ENCODE peak calls at places on chromosome 13, in nine cellular contexts. One of them, this sample, is unnamed. For H3K36me3, the result is how much of the 10 kb centered on the place peaks cover.

GRCh38 chr13:94556646-94557045 is 39.3 kb downstream of the TGDS start:
- DNase-seq in ovary: no peak
- DNase-seq in cardiac muscle cell: no peak
- DNase-seq in heart right ventricle: no peak
- DNase-seq in PC-9: no peak
- DNase-seq in MM.1S: no peak
- DNase-seq in IMR-90: no peak
- DNase-seq in PC-3: no peak
- DNase-seq in pancreas: no peak
- DNase-seq in this sample: no peak

GRCh38 chr13:95463516-95463915 is 89.0 kb upstream of the CLDN10 start:
- DNase-seq in ovary: no peak
- DNase-seq in pancreas: no peak
- DNase-seq in cardiac muscle cell: no peak
- DNase-seq in heart right ventricle: no peak
- DNase-seq in IMR-90: no peak
- DNase-seq in PC-9: no peak
- DNase-seq in PC-3: no peak
- DNase-seq in MM.1S: peak
- DNase-seq in this sample: no peak

GRCh38 chr13:52850396-52851152 is 2.1 kb upstream of the PCDH8 start:
- DNase-seq in ovary: peak
- DNase-seq in IMR-90: peak
- DNase-seq in PC-3: peak
- DNase-seq in MM.1S: peak
- DNase-seq in cardiac muscle cell: peak
- DNase-seq in pancreas: peak
- DNase-seq in PC-9: no peak
- DNase-seq in heart right ventricle: peak
- DNase-seq in this sample: peak

GRCh38 chr13:46773556-46773955 is 23.4 kb downstream of the ESD start:
- DNase-seq in ovary: no peak
- DNase-seq in pancreas: no peak
- DNase-seq in PC-9: no peak
- DNase-seq in heart right ventricle: no peak
- DNase-seq in IMR-90: no peak
- DNase-seq in MM.1S: no peak
- DNase-seq in cardiac muscle cell: no peak
- DNase-seq in PC-3: no peak
- DNase-seq in this sample: no peak

GRCh38 chr13:97982286-97982685 is 28.8 kb downstream of the IPO5 start:
- DNase-seq in pancreas: no peak
- DNase-seq in IMR-90: peak
- DNase-seq in cardiac muscle cell: no peak
- DNase-seq in PC-9: no peak
- DNase-seq in MM.1S: no peak
- DNase-seq in heart right ventricle: no peak
- DNase-seq in ovary: no peak
- DNase-seq in PC-3: no peak
- DNase-seq in this sample: no peak

GRCh38 chr13:32535748-32536147 is 2.8 kb downstream of the N4BP2L2 start:
- DNase-seq in cardiac muscle cell: no peak
- DNase-seq in heart right ventricle: no peak
- DNase-seq in IMR-90: no peak
- DNase-seq in MM.1S: no peak
- DNase-seq in PC-3: no peak
- DNase-seq in pancreas: no peak
- DNase-seq in PC-9: no peak
- DNase-seq in ovary: no peak
- DNase-seq in this sample: no peak

GRCh38 chr13:112674412-112675383 is 15.1 kb upstream of the ATP11A start:
- DNase-seq in PC-9: no peak
- DNase-seq in heart right ventricle: no peak
- DNase-seq in pancreas: no peak
- DNase-seq in MM.1S: peak
- DNase-seq in IMR-90: no peak
- DNase-seq in cardiac muscle cell: no peak
- DNase-seq in PC-3: no peak
- DNase-seq in ovary: no peak
- DNase-seq in this sample: no peak

GRCh38 chr13:28059214-28059613 is 41.2 kb downstream of the FLT3 start:
- DNase-seq in PC-9: peak
- DNase-seq in ovary: no peak
- DNase-seq in PC-3: peak
- DNase-seq in heart right ventricle: peak
- DNase-seq in cardiac muscle cell: peak
- DNase-seq in pancreas: no peak
- DNase-seq in MM.1S: peak
- DNase-seq in IMR-90: peak
- DNase-seq in this sample: peak

GRCh38 chr13:106129273-106129672 is 406.2 kb downstream of the EFNB2 start:
- DNase-seq in heart right ventricle: no peak
- DNase-seq in ovary: no peak
- DNase-seq in MM.1S: no peak
- DNase-seq in IMR-90: no peak
- DNase-seq in PC-3: peak
- DNase-seq in cardiac muscle cell: no peak
- DNase-seq in PC-9: no peak
- DNase-seq in pancreas: no peak
- DNase-seq in this sample: no peak

GRCh38 chr13:51271528-51272070 is 49.4 kb downstream of the FAM124A start:
- DNase-seq in IMR-90: no peak
- DNase-seq in heart right ventricle: no peak
- DNase-seq in ovary: no peak
- DNase-seq in cardiac muscle cell: no peak
- DNase-seq in PC-9: no peak
- DNase-seq in PC-3: no peak
- DNase-seq in pancreas: no peak
- DNase-seq in MM.1S: no peak
- DNase-seq in this sample: no peak

GRCh38 chr13:29676941-29677452 is 81.5 kb upstream of the SLC7A1 start:
- DNase-seq in ovary: no peak
- DNase-seq in cardiac muscle cell: no peak
- DNase-seq in PC-3: no peak
- DNase-seq in IMR-90: peak
- DNase-seq in heart right ventricle: no peak
- DNase-seq in PC-9: peak
- DNase-seq in pancreas: no peak
- DNase-seq in MM.1S: no peak
- DNase-seq in this sample: no peak

GRCh38 chr13:92514420-92515125 is 712.0 kb upstream of the GPC6 start:
- DNase-seq in PC-9: no peak
- DNase-seq in IMR-90: no peak
- DNase-seq in MM.1S: no peak
- DNase-seq in ovary: no peak
- DNase-seq in heart right ventricle: no peak
- DNase-seq in pancreas: no peak
- DNase-seq in cardiac muscle cell: no peak
- DNase-seq in PC-3: no peak
- DNase-seq in this sample: no peak

GRCh38 chr13:72463561-72463960 is 263.9 kb downstream of the MZT1 start:
- DNase-seq in pancreas: no peak
- DNase-seq in ovary: peak
- DNase-seq in cardiac muscle cell: peak
- DNase-seq in MM.1S: no peak
- DNase-seq in PC-3: no peak
- DNase-seq in heart right ventricle: peak
- DNase-seq in IMR-90: no peak
- DNase-seq in PC-9: no peak
- DNase-seq in this sample: no peak

GRCh38 chr13:63393112-63393511 is 1977.5 kb upstream of the PCDH20 start:
- DNase-seq in pancreas: no peak
- DNase-seq in MM.1S: no peak
- DNase-seq in ovary: no peak
- DNase-seq in IMR-90: peak
- DNase-seq in cardiac muscle cell: no peak
- DNase-seq in heart right ventricle: no peak
- DNase-seq in PC-3: no peak
- DNase-seq in PC-9: no peak
- DNase-seq in this sample: no peak

GRCh38 chr13:95644611-95645052 is at the start of gene DZIP1:
- DNase-seq in MM.1S: peak
- DNase-seq in IMR-90: peak
- DNase-seq in pancreas: peak
- DNase-seq in PC-9: no peak
- DNase-seq in ovary: peak
- DNase-seq in PC-3: peak
- DNase-seq in heart right ventricle: peak
- DNase-seq in cardiac muscle cell: peak
- DNase-seq in this sample: peak

DNA sequence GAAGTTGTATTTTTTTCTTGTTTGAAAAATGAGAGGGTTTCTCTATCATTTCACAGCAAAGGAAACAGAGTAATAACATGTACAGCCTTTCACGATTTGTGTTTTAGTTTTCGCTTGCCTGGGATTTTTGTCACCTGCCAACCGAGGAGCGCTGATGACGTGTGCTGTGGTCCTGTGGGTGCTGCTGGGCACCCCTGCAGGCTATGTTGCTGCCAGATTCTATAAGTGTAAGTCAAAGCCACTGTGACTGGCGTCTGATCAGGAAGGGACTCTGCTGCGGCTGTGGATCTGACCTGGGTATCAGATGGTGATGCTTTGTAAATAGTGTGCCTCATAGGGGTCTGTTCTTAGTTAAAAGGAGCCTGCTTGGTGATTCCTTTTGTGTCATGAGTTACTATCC is 45.6 kb downstream of the TM9SF2 start:
- DNase-seq in PC-3: no peak
- DNase-seq in ovary: no peak
- DNase-seq in cardiac muscle cell: no peak
- DNase-seq in PC-9: no peak
- DNase-seq in heart right ventricle: no peak
- DNase-seq in IMR-90: no peak
- DNase-seq in pancreas: no peak
- DNase-seq in MM.1S: no peak
- DNase-seq in this sample: no peak
- H3K36me3 ChIP-seq in PC-3: under half
- H3K36me3 ChIP-seq in ovary: under half
- H3K36me3 ChIP-seq in cardiac muscle cell: half or more
- H3K36me3 ChIP-seq in PC-9: half or more
- H3K36me3 ChIP-seq in heart right ventricle: under half
- H3K36me3 ChIP-seq in IMR-90: under half
- H3K36me3 ChIP-seq in pancreas: under half
- H3K36me3 ChIP-seq in MM.1S: under half
- H3K36me3 ChIP-seq in this sample: half or more

GRCh38 chr13:107644136-107644535 is 571.2 kb downstream of the LIG4 start:
- DNase-seq in MM.1S: no peak
- DNase-seq in ovary: no peak
- DNase-seq in pancreas: no peak
- DNase-seq in PC-9: no peak
- DNase-seq in cardiac muscle cell: no peak
- DNase-seq in PC-3: no peak
- DNase-seq in heart right ventricle: no peak
- DNase-seq in IMR-90: no peak
- DNase-seq in this sample: no peak
- H3K36me3 ChIP-seq in MM.1S: under half
- H3K36me3 ChIP-seq in ovary: under half
- H3K36me3 ChIP-seq in pancreas: under half
- H3K36me3 ChIP-seq in PC-9: under half
- H3K36me3 ChIP-seq in cardiac muscle cell: under half
- H3K36me3 ChIP-seq in PC-3: under half
- H3K36me3 ChIP-seq in heart right ventricle: under half
- H3K36me3 ChIP-seq in IMR-90: under half
- H3K36me3 ChIP-seq in this sample: under half

DNA sequence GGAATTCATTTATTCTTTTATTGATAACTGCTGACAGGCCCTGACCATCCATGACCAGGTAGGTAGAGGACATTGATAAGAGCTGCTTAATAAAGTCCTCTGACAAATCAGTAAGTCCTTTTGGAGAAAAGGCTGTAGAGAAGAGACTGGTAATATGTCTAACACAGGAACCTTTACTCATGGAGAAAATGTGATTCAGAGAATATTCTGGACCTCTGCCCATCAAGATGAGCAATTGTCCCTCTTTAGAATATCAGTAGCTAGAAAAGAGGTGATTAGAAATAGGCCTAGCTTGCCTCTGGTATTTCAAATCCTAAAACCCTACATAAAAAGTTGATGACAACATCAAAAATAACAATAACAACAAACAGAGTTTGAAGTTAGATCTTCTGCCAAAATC is 642.3 kb downstream of the TBC1D4 start:
- DNase-seq in IMR-90: peak
- DNase-seq in heart right ventricle: no peak
- DNase-seq in MM.1S: no peak
- DNase-seq in ovary: no peak
- DNase-seq in PC-3: peak
- DNase-seq in pancreas: no peak
- DNase-seq in PC-9: no peak
- DNase-seq in cardiac muscle cell: no peak
- DNase-seq in this sample: no peak
- H3K36me3 ChIP-seq in IMR-90: under half
- H3K36me3 ChIP-seq in heart right ventricle: under half
- H3K36me3 ChIP-seq in MM.1S: under half
- H3K36me3 ChIP-seq in ovary: under half
- H3K36me3 ChIP-seq in PC-3: under half
- H3K36me3 ChIP-seq in pancreas: under half
- H3K36me3 ChIP-seq in PC-9: under half
- H3K36me3 ChIP-seq in cardiac muscle cell: under half
- H3K36me3 ChIP-seq in this sample: under half

DNA sequence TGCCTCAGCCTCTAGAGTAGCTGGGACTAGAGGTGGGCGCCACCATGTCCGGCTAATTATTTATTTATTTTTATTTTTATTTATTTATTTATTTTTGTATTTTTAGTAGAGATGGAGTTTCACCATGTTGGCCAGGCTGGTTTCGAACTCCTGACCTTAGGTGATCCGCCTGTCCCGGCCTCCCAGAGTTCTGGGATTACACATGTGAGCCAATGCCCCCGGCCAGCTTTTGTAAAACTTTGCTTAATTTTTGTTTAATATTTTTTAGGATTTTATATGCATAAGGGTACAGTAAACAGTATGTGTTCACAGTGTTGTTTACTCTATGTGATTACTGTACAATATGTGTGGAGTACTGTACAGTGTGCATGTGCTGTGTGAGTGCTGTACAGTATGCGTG is 98.7 kb downstream of the ZMYM2 start:
- DNase-seq in MM.1S: no peak
- DNase-seq in PC-3: no peak
- DNase-seq in PC-9: no peak
- DNase-seq in pancreas: no peak
- DNase-seq in heart right ventricle: no peak
- DNase-seq in IMR-90: no peak
- DNase-seq in cardiac muscle cell: no peak
- DNase-seq in ovary: no peak
- DNase-seq in this sample: no peak
- H3K36me3 ChIP-seq in MM.1S: under half
- H3K36me3 ChIP-seq in PC-3: under half
- H3K36me3 ChIP-seq in PC-9: under half
- H3K36me3 ChIP-seq in pancreas: under half
- H3K36me3 ChIP-seq in heart right ventricle: under half
- H3K36me3 ChIP-seq in IMR-90: under half
- H3K36me3 ChIP-seq in cardiac muscle cell: under half
- H3K36me3 ChIP-seq in ovary: under half
- H3K36me3 ChIP-seq in this sample: half or more

This sample was measured in WERI-Rb-1.